ENCODE peak calls at places on chromosomes 3 and 15, in four cellular contexts. M is fibroblast of lung, P is mammary epithelial cell, W is PC-3. V is an unnamed sample.

GRCh38 chr3:151318313-151318712 is 1.7 kb upstream of the GPR87 start:
- DNase-seq in W (peak), P (no peak), M (peak), V (no peak)

GRCh38 chr3:134463676-134464611 is 21.8 kb downstream of the ANAPC13 start:
- DNase-seq in M (peak), P (peak), W (no peak), V (peak)

GRCh38 chr3:50652709-50653108 is 22.0 kb upstream of the DOCK3 start:
- DNase-seq in M (peak), P (peak), W (peak), V (peak)

GRCh38 chr3:174253221-174253620 is 605.9 kb upstream of the NAALADL2 start:
- DNase-seq in W (no peak), P (no peak), M (no peak), V (no peak)

GRCh38 chr3:191699546-191699945 is 238.6 kb downstream of the PYDC2 start:
- DNase-seq in W (no peak), M (no peak), P (no peak), V (no peak)

GRCh38 chr3:188978772-188979171 is 193.0 kb upstream of the TPRG1 start:
- DNase-seq in P (no peak), W (peak), M (peak), V (peak)

GRCh38 chr15:99212401-99212800 is 37.0 kb downstream of the TTC23 start:
- DNase-seq in P (no peak), M (peak), W (no peak), V (no peak)

GRCh38 chr3:55060921-55061555 is 133.2 kb upstream of the LRTM1 start:
- DNase-seq in M (no peak), P (no peak), W (no peak), V (no peak)

GRCh38 chr3:108477511-108478147 is 32.8 kb downstream of the MYH15 start:
- DNase-seq in W (peak), P (peak), M (peak), V (peak)

GRCh38 chr3:101567528-101568317 is 6.1 kb downstream of the TRMT10C start:
- DNase-seq in W (peak), P (no peak), M (peak), V (no peak)

GRCh38 chr3:139455855-139456254 is 20.5 kb downstream of the RBP2 start:
- DNase-seq in M (peak), W (peak), P (no peak), V (peak)

GRCh38 chr15:31300981-31301686 is 25.5 kb upstream of the KLF13 start:
- DNase-seq in P (no peak), M (no peak), W (no peak), V (no peak)

GRCh38 chr3:100561459-100562158 is 47.8 kb upstream of the ADGRG7 start:
- DNase-seq in M (peak), W (no peak), P (peak), V (peak)

GRCh38 chr3:188807002-188807401 is 364.8 kb upstream of the TPRG1 start:
- DNase-seq in W (no peak), P (peak), M (peak), V (peak)

GRCh38 chr3:121545049-121545563 is 682 bp downstream of the POLQ start:
- DNase-seq in P (no peak), M (no peak), W (peak), V (peak)

GRCh38 chr3:166810741-166811445 is 569.2 kb downstream of the ZBBX start:
- DNase-seq in M (no peak), P (no peak), W (no peak), V (no peak)

GRCh38 chr15:35530698-35531097 is 15.3 kb downstream of the DPH6 start:
- DNase-seq in P (no peak), W (no peak), M (no peak), V (no peak)

GRCh38 chr15:70584441-70584837 is 178.9 kb downstream of the UACA start:
- DNase-seq in P (no peak), M (no peak), W (no peak), V (no peak)
- TF ChIP-seq EZH2 in P (no peak), M (no peak), W (no peak), V (no peak)

DNA sequence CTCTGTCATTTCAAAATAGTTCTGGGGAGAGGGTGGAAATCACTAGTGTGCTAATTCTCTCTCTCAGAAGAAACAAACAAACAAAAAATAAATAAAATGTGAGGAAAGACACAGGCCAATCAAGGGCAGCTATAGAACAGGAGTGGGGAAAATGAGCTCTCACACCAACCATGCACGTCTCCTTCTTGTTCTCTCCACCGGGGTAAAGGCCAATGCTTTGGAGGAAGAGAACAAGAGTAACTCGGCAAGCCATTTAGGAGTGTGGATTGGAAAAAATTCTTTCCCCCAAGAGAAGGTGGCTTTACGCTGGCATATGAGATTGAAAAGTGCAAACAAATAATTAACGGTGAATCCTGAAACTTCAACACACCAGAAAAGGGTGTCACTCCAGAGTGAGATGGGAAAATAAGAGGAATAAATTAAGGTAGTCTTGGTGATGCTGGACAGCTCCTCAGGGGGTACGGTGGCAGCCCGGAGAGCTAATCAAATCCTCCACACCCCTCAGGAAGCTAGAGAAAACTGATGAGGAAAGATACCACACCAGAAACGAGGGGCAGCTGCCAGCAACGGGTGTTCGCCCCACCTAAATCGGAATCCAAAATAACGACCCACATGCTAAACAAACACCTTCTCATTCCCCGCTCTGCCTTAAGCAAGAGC is 88.0 kb downstream of the RFTN1 start:
- DNase-seq in M (no peak), P (no peak), W (no peak), V (peak)
- H3K27ac ChIP-seq in M (no peak), P (no peak), W (no peak), V (no peak)

DNA sequence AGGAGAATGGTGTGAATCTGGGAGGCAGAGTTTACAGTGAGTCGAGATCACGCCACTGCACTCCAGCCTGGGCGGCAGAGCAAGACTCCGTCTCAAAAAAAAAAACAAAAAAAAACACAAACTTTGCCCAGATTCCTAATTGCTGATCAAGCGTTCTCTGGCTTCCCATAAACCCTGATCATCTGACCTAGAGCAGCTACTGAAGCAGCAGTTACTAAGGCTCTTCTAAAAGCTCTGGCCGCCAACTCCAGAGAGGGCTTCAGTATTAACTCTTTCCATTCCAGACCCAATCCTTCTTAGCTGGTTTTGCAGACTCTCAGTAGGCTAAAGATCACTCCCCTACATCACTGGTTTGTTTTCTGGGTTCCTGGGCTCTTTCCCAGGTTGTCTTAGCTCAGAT is 201.6 kb downstream of the IGSF11 start:
- DNase-seq in P (no peak), M (peak), W (no peak), V (no peak)
- TF ChIP-seq EZH2 in P (no peak), M (no peak), W (no peak), V (no peak)

GRCh38 chr3:123750659-123751420 is 133.3 kb downstream of the MYLK start:
- DNase-seq in M (peak), W (peak), P (peak), V (peak)
- H3K27ac ChIP-seq in M (peak), W (peak), P (peak), V (peak)

V was measured in GM23338.